ENCODE peak calls at places on chromosome 10, in seven cellular contexts. D is ovary, U is HepG2, X is A549, G is stomach, V is tibial nerve, N is sigmoid colon. R is an unnamed sample.

GRCh38 chr10:49745756-49746155 is 16.4 kb downstream of the OGDHL start:
- DNase-seq in D (no peak), U (no peak), X (no peak), G (peak), V (no peak), N (no peak), R (no peak)

GRCh38 chr10:118590334-118590733 is 5.1 kb downstream of the PRLHR start:
- DNase-seq in D (no peak), U (no peak), X (no peak), G (peak), V (no peak), N (no peak), R (no peak)

GRCh38 chr10:103559776-103560175 is 66.3 kb downstream of the NEURL1 start:
- DNase-seq in D (no peak), U (no peak), X (no peak), G (no peak), V (no peak), N (no peak), R (no peak)

GRCh38 chr10:104809288-104810090 is 168.4 kb downstream of the SORCS3 start:
- DNase-seq in D (no peak), U (peak), X (no peak), G (no peak), V (no peak), N (no peak), R (no peak)

GRCh38 chr10:77578583-77579227 is 58.9 kb downstream of the KCNMA1 start:
- DNase-seq in D (no peak), U (no peak), X (peak), G (no peak), V (no peak), N (peak), R (no peak)

GRCh38 chr10:22850541-22850940 is 77.3 kb upstream of the ARMC3 start:
- DNase-seq in D (no peak), U (no peak), X (no peak), G (no peak), V (no peak), N (no peak), R (no peak)

GRCh38 chr10:9219860-9220259 is 1165.4 kb downstream of the GATA3 start:
- DNase-seq in D (no peak), U (no peak), X (no peak), G (no peak), V (no peak), N (no peak), R (no peak)

GRCh38 chr10:71821909-71822763 is 28.9 kb downstream of the PSAP start:
- DNase-seq in D (no peak), U (no peak), X (no peak), G (no peak), V (no peak), N (no peak), R (no peak)

GRCh38 chr10:48444266-48444665 is 137.8 kb downstream of the MAPK8 start:
- DNase-seq in D (no peak), U (peak), X (no peak), G (peak), V (no peak), N (no peak), R (no peak)

GRCh38 chr10:43237631-43238446 is 29.0 kb downstream of the RASGEF1A start:
- DNase-seq in D (no peak), U (no peak), X (no peak), G (no peak), V (no peak), N (peak), R (peak)

GRCh38 chr10:30857803-30858202 is 173.9 kb downstream of the ZNF438 start:
- DNase-seq in D (peak), U (no peak), X (no peak), G (no peak), V (peak), N (peak), R (peak)

GRCh38 chr10:110783509-110784103 is 88.1 kb upstream of the PDCD4 start:
- DNase-seq in D (no peak), U (no peak), X (no peak), G (no peak), V (no peak), N (no peak), R (no peak)

GRCh38 chr10:74808501-74808900 is 17.9 kb upstream of the KAT6B start:
- DNase-seq in D (no peak), U (no peak), X (no peak), G (no peak), V (no peak), N (no peak), R (no peak)

GRCh38 chr10:6018422-6018821 is 41.1 kb upstream of the IL15RA start:
- DNase-seq in D (peak), U (no peak), X (no peak), G (no peak), V (no peak), N (peak), R (no peak)

GRCh38 chr10:46230615-46231014 is 56.2 kb upstream of the ANTXRL start:
- DNase-seq in D (no peak), U (no peak), X (no peak), G (no peak), V (no peak), N (no peak), R (no peak)

GRCh38 chr10:107653832-107654287 is 489.4 kb upstream of the SORCS1 start:
- DNase-seq in D (no peak), U (no peak), X (no peak), G (no peak), V (no peak), N (no peak), R (peak)

GRCh38 chr10:123928427-123928826 is 36.8 kb upstream of the CPXM2 start:
- DNase-seq in D (no peak), U (no peak), X (no peak), G (no peak), V (no peak), N (no peak), R (no peak)

GRCh38 chr10:598415-599170 is 90.9 kb downstream of the DIP2C start:
- DNase-seq in D (no peak), U (no peak), X (no peak), G (no peak), V (no peak), N (no peak), R (no peak)

GRCh38 chr10:24665001-24665400 is 58.7 kb downstream of the ARHGAP21 start:
- DNase-seq in D (no peak), U (no peak), X (no peak), G (no peak), V (no peak), N (no peak), R (no peak)

GRCh38 chr10:99859585-99859984 is 77.1 kb downstream of the ABCC2 start:
- DNase-seq in D (no peak), U (peak), X (no peak), G (no peak), V (no peak), N (no peak), R (no peak)

GRCh38 chr10:34280599-34281374 is 534.3 kb downstream of the PARD3 start:
- DNase-seq in D (peak), U (peak), X (peak), G (no peak), V (no peak), N (peak), R (no peak)

GRCh38 chr10:123986736-123987135 is 95.1 kb upstream of the CPXM2 start:
- DNase-seq in D (no peak), U (no peak), X (no peak), G (no peak), V (no peak), N (no peak), R (no peak)

GRCh38 chr10:70585555-70586243 is 16.8 kb downstream of the PRF1 start:
- DNase-seq in D (no peak), U (no peak), X (no peak), G (no peak), V (no peak), N (peak), R (no peak)

GRCh38 chr10:102596506-102596971 is 47.7 kb upstream of the TRIM8 start:
- DNase-seq in D (peak), U (peak), X (peak), G (peak), V (no peak), N (peak), R (peak)

GRCh38 chr10:114304566-114305421 is 65.7 kb downstream of the VWA2 start:
- DNase-seq in D (peak), U (no peak), X (no peak), G (peak), V (no peak), N (peak), R (peak)
- TF ChIP-seq EP300 in D (no peak), U (no peak), X (no peak), G (no peak), V (no peak), N (no peak), R (no peak)

GRCh38 chr10:60140681-60141632 is 234.6 kb upstream of the CCDC6 start:
- DNase-seq in D (peak), U (peak), X (no peak), G (no peak), V (no peak), N (peak), R (peak)
- TF ChIP-seq POLR2A in D (no peak), U (no peak), X (no peak), G (no peak), V (no peak), N (no peak), R (peak)

GRCh38 chr10:125169279-125169678 is 8.9 kb upstream of the CTBP2 start:
- DNase-seq in D (no peak), U (no peak), X (no peak), G (no peak), V (no peak), N (peak), R (no peak)

GRCh38 chr10:125174360-125174759 is 14.0 kb upstream of the CTBP2 start:
- DNase-seq in D (no peak), U (no peak), X (no peak), G (no peak), V (no peak), N (no peak), R (no peak)

GRCh38 chr10:125172694-125173093 is 12.3 kb upstream of the CTBP2 start:
- DNase-seq in D (no peak), U (no peak), X (no peak), G (peak), V (no peak), N (no peak), R (no peak)

GRCh38 chr10:125169915-125170314 is 9.6 kb upstream of the CTBP2 start:
- DNase-seq in D (no peak), U (no peak), X (no peak), G (no peak), V (no peak), N (no peak), R (no peak)

DNA sequence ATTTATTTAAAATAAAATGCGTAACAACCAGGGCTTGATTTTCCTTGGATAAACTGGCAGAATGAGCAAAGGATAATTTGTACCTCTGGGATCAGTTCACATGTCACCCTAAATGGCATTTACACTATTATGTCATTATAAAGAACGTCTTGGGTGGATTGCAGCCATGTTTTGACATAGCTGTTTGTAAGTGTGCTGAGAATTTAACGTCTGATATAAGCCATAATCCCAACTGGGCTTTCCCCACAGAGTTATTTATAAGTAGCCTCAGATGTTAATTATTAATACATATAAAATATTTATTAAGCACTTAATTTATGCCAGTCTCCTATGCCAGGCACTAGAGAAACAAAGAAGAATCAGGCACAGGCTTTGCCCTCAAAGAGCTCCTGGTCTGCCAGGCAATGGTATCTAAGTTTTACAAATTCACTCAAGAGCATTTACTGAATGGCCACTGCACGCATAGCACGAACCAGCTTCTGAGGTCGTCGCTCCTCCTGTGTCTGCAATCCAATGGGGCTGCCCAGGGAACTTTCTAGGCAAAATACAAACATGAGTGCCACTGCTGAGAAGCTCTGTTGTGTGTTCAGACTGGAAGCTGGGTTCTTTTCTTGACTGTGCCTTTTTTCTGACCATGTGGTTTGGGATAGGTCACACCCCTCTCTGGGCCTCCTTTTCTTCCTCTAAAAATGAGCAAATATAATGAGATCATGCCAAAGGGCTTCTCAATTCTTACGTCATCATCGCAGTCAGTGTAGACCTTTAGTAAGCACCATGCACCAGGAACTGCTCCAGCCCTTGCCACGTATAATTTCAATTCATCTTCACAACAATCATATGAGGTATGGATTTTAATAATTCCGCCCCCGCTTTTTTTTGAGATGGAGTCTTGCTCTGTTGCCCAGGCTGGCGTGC is 11.3 kb upstream of the CTBP2 start:
- DNase-seq in D (no peak), U (no peak), X (no peak), G (peak), V (no peak), N (no peak), R (no peak)
- TF ChIP-seq EP300 in D (no peak), U (no peak), X (no peak), G (no peak), V (no peak), N (no peak), R (no peak)

DNA sequence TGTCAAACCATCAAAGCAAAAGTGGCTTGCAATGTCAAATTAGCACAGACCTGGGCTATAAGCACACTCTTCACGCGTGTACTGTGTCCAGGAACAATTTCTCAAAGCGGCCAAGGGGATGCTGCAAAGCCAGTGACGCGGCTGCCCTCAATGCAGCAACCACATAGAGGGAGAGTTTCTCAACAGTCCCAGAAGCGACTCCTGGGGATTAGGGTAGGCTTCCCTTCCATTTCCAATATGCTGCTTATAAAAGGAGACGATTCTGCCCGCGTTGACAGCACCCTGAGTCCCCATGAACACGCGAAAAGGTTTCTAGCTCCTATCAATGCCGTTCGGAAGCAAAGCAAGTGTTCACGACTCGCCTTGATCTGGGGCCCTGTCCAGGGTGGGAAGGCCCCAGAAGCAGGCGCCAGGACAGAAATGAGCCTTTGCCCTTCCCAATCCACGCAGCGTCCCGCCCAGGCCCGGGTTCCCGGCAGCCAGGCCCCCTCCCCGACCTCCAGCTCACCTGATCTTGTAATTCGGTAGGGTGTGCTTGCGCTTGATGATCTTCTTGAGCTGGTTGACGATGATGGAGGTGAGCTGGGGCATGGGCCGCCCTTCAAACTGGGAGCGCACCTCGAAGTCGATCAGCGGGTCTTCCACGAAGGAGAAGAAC is 1.3 kb downstream of the PDZD8 start:
- DNase-seq in D (peak), U (no peak), X (peak), G (peak), V (no peak), N (peak), R (peak)
- TF ChIP-seq POLR2A in D (no peak), U (no peak), X (no peak), G (no peak), V (no peak), N (peak), R (peak)

GRCh38 chr10:69090687-69091450 is 3.0 kb downstream of the SRGN start:
- DNase-seq in D (no peak), U (no peak), X (no peak), G (no peak), V (no peak), N (no peak), R (no peak)
- TF ChIP-seq EP300 in D (no peak), U (no peak), X (no peak), G (no peak), V (no peak), N (no peak), R (no peak)

GRCh38 chr10:18666810-18667209 is 7.6 kb downstream of the ARL5B start:
- DNase-seq in D (no peak), U (peak), X (no peak), G (no peak), V (no peak), N (no peak), R (no peak)
- TF ChIP-seq POLR2A in D (no peak), U (no peak), X (no peak), G (no peak), V (no peak), N (no peak), R (no peak)

GRCh38 chr10:14068851-14069250 is 261.9 kb downstream of the FRMD4A start:
- DNase-seq in D (no peak), U (no peak), X (no peak), G (no peak), V (no peak), N (no peak), R (no peak)

GRCh38 chr10:14060320-14061070 is 270.2 kb downstream of the FRMD4A start:
- DNase-seq in D (no peak), U (no peak), X (no peak), G (no peak), V (no peak), N (no peak), R (no peak)

GRCh38 chr10:14062528-14063260 is 268.0 kb downstream of the FRMD4A start:
- DNase-seq in D (no peak), U (no peak), X (no peak), G (no peak), V (no peak), N (no peak), R (no peak)

GRCh38 chr10:14066106-14066505 is 264.6 kb downstream of the FRMD4A start:
- DNase-seq in D (no peak), U (no peak), X (no peak), G (no peak), V (no peak), N (no peak), R (no peak)

GRCh38 chr10:14063531-14064317 is 267.0 kb downstream of the FRMD4A start:
- DNase-seq in D (no peak), U (no peak), X (no peak), G (no peak), V (peak), N (peak), R (no peak)
- TF ChIP-seq EP300 in D (no peak), U (no peak), X (no peak), G (no peak), V (no peak), N (no peak), R (no peak)

DNA sequence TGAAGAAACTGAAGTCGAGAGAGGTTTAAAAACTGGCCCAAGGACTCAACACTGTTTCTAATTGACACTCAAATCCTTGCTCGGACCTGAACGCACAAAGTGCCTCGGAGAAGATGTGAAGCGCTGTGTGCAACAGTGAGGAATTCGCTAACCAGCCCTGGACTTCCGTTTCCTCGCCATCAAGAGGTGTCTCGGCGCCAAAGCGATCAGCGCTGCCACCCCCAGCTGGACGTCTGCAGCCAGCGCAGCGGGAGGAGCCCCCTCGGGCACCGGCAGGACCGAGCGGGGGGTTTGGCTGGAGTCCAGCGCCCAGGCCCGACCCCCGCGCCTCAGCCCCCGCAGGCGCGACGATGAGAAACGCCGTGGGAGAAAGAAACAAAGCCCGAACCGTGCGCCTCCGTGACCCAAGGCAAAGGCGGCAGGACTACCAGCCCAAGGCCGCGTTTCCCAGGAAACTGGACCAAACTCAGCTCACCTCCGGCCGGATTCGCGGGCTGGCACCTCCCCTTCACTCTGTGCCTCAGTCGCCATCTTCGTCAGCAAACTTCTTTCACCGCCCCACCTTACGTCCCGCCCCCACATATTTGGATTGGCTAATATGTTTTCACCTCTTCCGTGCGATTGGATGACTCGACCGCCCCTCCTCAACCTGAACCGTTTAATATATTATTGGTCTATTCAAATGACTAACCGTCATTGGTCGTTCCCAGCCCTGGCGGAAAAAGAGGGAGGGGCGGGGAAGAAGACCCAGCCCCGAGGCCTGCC is at the start of gene ARHGAP19:
- DNase-seq in D (peak), U (peak), X (peak), G (peak), V (peak), N (peak), R (peak)
- TF ChIP-seq POLR2A in D (peak), U (peak), X (peak), G (no peak), V (peak), N (peak), R (peak)

GRCh38 chr10:109743141-109744120 is 179.9 kb downstream of the XPNPEP1 start:
- DNase-seq in D (no peak), U (no peak), X (no peak), G (no peak), V (no peak), N (peak), R (no peak)
- TF ChIP-seq EP300 in D (no peak), U (no peak), X (no peak), G (no peak), V (no peak), N (no peak), R (no peak)

GRCh38 chr10:11609492-11610093 is 1.9 kb downstream of the USP6NL start:
- DNase-seq in D (no peak), U (no peak), X (no peak), G (no peak), V (no peak), N (no peak), R (no peak)

GRCh38 chr10:11611248-11612003 is at the start of gene USP6NL:
- DNase-seq in D (peak), U (peak), X (peak), G (peak), V (peak), N (peak), R (peak)

GRCh38 chr10:11612004-11613001 is 853 bp upstream of the USP6NL start:
- DNase-seq in D (peak), U (no peak), X (no peak), G (no peak), V (no peak), N (no peak), R (no peak)

GRCh38 chr10:11610151-11610854 is 1.1 kb downstream of the USP6NL start:
- DNase-seq in D (no peak), U (no peak), X (no peak), G (no peak), V (no peak), N (no peak), R (no peak)

GRCh38 chr10:11610855-11611247 is 599 bp downstream of the USP6NL start:
- DNase-seq in D (peak), U (no peak), X (peak), G (no peak), V (no peak), N (peak), R (peak)
- TF ChIP-seq POLR2A in D (no peak), U (no peak), X (no peak), G (no peak), V (no peak), N (no peak), R (no peak)

R was measured in transverse colon.